ENCODE peak calls at places on chromosomes 13 and 19, in ten cellular contexts. H is CD14-positive monocyte; F is CD8-positive, alpha-beta T cell; P is AG04450; M is HFFc6; U is fibroblast of pulmonary artery; K is upper lobe of right lung; X is keratinocyte; V is astrocyte of the cerebellum; C is neural progenitor cell. R is an unnamed sample.

GRCh38 chr13:113764793-113765190 is 5.8 kb downstream of the TMEM255B start:
- DNase-seq in H (no peak), F (no peak), P (no peak), M (no peak), U (no peak), K (peak), X (no peak), V (no peak), C (no peak), R (no peak)

GRCh38 chr13:43167058-43167457 is 143.7 kb downstream of the DNAJC15 start:
- DNase-seq in H (no peak), F (no peak), P (no peak), M (no peak), U (no peak), K (no peak), X (no peak), V (no peak), C (no peak), R (no peak)

GRCh38 chr19:47209323-47210179 is 21.4 kb downstream of the BBC3 start:
- DNase-seq in H (no peak), F (no peak), P (peak), M (no peak), U (no peak), K (no peak), X (no peak), V (no peak), C (peak), R (no peak)

GRCh38 chr19:39174142-39174541 is 22.6 kb upstream of the NCCRP1 start:
- DNase-seq in H (no peak), F (no peak), P (no peak), M (no peak), U (no peak), K (no peak), X (no peak), V (no peak), C (no peak), R (no peak)

GRCh38 chr13:50322006-50322405 is 306.8 kb downstream of the KCNRG start:
- DNase-seq in H (no peak), F (no peak), P (no peak), M (no peak), U (no peak), K (no peak), X (no peak), V (no peak), C (no peak), R (no peak)

GRCh38 chr13:97224544-97225324 is 2.6 kb downstream of the MBNL2 start:
- DNase-seq in H (no peak), F (peak), P (no peak), M (no peak), U (peak), K (no peak), X (no peak), V (peak), C (no peak), R (no peak)

GRCh38 chr19:45823182-45823581 is 8.1 kb upstream of the RSPH6A start:
- DNase-seq in H (no peak), F (no peak), P (no peak), M (no peak), U (no peak), K (no peak), X (no peak), V (no peak), C (no peak), R (no peak)

GRCh38 chr13:43235028-43235427 is 211.6 kb downstream of the DNAJC15 start:
- DNase-seq in H (no peak), F (no peak), P (no peak), M (no peak), U (no peak), K (no peak), X (no peak), V (no peak), C (no peak), R (no peak)

GRCh38 chr19:39679056-39679790 is 23.5 kb downstream of the LGALS16 start:
- DNase-seq in H (no peak), F (no peak), P (no peak), M (no peak), U (no peak), K (no peak), X (no peak), V (no peak), C (no peak), R (peak)

GRCh38 chr19:38707512-38708114 is 36.7 kb downstream of the CAPN12 start:
- DNase-seq in H (no peak), F (no peak), P (no peak), M (no peak), U (peak), K (no peak), X (no peak), V (no peak), C (no peak), R (no peak)

GRCh38 chr13:106038752-106039151 is 496.7 kb downstream of the EFNB2 start:
- DNase-seq in H (no peak), F (no peak), P (peak), M (peak), U (peak), K (no peak), X (peak), V (peak), C (no peak), R (no peak)

GRCh38 chr19:7505682-7506384 is 10.1 kb upstream of the ZNF358 start:
- DNase-seq in H (no peak), F (no peak), P (no peak), M (no peak), U (no peak), K (no peak), X (no peak), V (no peak), C (peak), R (peak)

GRCh38 chr13:95060120-95060519 is 241.1 kb downstream of the ABCC4 start:
- DNase-seq in H (no peak), F (no peak), P (no peak), M (no peak), U (no peak), K (no peak), X (no peak), V (no peak), C (no peak), R (no peak)

GRCh38 chr19:56692496-56692895 is 20.9 kb upstream of the ZNF835 start:
- DNase-seq in H (no peak), F (no peak), P (no peak), M (no peak), U (no peak), K (no peak), X (no peak), V (no peak), C (no peak), R (no peak)

GRCh38 chr19:29687244-29687896 is 22.1 kb downstream of the PLEKHF1 start:
- DNase-seq in H (no peak), F (no peak), P (peak), M (peak), U (peak), K (no peak), X (no peak), V (peak), C (no peak), R (no peak)

GRCh38 chr13:59478908-59479307 is 684.8 kb downstream of the DIAPH3 start:
- DNase-seq in H (no peak), F (no peak), P (no peak), M (no peak), U (no peak), K (no peak), X (no peak), V (no peak), C (peak), R (no peak)

GRCh38 chr13:99542788-99543406 is 41.6 kb downstream of the TM9SF2 start:
- DNase-seq in H (peak), F (no peak), P (no peak), M (no peak), U (no peak), K (no peak), X (no peak), V (no peak), C (no peak), R (peak)

GRCh38 chr19:12774588-12775555 is at the start of gene HOOK2:
- DNase-seq in H (no peak), F (peak), P (no peak), M (no peak), U (no peak), K (peak), X (peak), V (no peak), C (peak), R (no peak)

GRCh38 chr13:90979059-90979458 is 368.4 kb upstream of the MIR17HG start:
- DNase-seq in H (no peak), F (no peak), P (no peak), M (no peak), U (no peak), K (no peak), X (no peak), V (no peak), C (no peak), R (no peak)

GRCh38 chr13:73158851-73159250 is 100.0 kb downstream of the KLF5 start:
- DNase-seq in H (no peak), F (no peak), P (peak), M (peak), U (peak), K (no peak), X (peak), V (no peak), C (no peak), R (no peak)

DNA sequence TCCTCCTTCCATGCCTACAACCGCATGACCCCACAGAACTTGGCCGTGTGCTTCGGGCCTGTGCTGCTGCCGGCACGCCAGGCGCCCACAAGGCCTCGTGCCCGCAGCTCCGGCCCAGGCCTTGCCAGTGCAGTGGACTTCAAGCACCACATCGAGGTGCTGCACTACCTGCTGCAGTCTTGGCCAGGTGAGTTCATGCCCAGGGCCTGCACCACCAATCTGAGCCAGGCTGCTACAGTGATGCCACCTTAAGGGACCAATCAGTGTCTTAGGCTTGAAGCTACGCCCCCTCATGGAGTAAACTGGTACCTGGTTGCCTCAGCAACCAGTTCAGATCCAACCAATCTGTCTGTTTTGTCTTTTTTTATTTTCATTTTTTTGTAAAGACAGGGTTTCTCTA is 5.2 kb downstream of the SYDE1 start:
- DNase-seq in H (no peak), F (no peak), P (no peak), M (no peak), U (no peak), K (no peak), X (no peak), V (no peak), C (no peak), R (no peak)
- TF ChIP-seq CTCF in H (no peak), F (no peak), P (peak), M (peak), U (no peak), K (no peak), X (peak), V (peak), C (no peak), R (no peak)

DNA sequence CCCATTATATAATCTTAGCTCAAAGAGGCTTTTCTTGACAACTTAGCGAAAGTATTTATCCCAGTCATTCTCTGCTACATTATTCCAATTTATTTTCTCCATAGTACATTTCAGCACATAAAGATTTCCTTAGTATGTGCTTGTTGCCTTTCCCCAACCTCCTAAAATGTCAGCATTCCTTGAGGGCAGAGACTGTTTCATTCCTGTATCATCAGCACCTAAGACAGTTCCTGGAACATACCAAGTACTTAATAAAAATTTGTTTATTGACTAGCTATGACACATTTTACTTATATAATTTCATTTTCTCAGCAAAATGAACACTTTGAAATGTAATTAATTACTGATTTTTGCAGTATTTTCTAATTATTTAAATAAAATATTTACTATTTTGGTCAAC is 33.4 kb upstream of the USPL1 start:
- DNase-seq in H (no peak), F (no peak), P (no peak), M (no peak), U (no peak), K (no peak), X (no peak), V (no peak), C (no peak), R (no peak)
- TF ChIP-seq CTCF in H (no peak), F (no peak), P (no peak), M (no peak), U (no peak), K (no peak), X (no peak), V (no peak), C (no peak), R (no peak)

GRCh38 chr13:104779311-104779710 is 1713.1 kb upstream of the SLC10A2 start:
- DNase-seq in H (no peak), F (no peak), P (peak), M (no peak), U (peak), K (no peak), X (no peak), V (peak), C (peak), R (no peak)

GRCh38 chr13:104769520-104769919 is 1703.3 kb upstream of the SLC10A2 start:
- DNase-seq in H (no peak), F (no peak), P (no peak), M (no peak), U (no peak), K (no peak), X (no peak), V (no peak), C (no peak), R (no peak)

GRCh38 chr13:104773775-104774174 is 1707.6 kb upstream of the SLC10A2 start:
- DNase-seq in H (no peak), F (no peak), P (peak), M (peak), U (peak), K (no peak), X (no peak), V (peak), C (peak), R (peak)
- TF ChIP-seq CTCF in H (peak), F (peak), P (peak), M (peak), U (peak), K (peak), X (peak), V (peak), C (peak), R (peak)

GRCh38 chr13:26095338-26095737 is 43.5 kb upstream of the SHISA2 start:
- DNase-seq in H (no peak), F (no peak), P (no peak), M (no peak), U (no peak), K (no peak), X (no peak), V (no peak), C (no peak), R (no peak)
- TF ChIP-seq CTCF in H (no peak), F (no peak), P (no peak), M (no peak), U (peak), K (no peak), X (no peak), V (no peak), C (peak), R (no peak)

GRCh38 chr19:30693179-30693578 is 321.0 kb downstream of the ZNF536 start:
- DNase-seq in H (no peak), F (no peak), P (no peak), M (no peak), U (no peak), K (no peak), X (no peak), V (no peak), C (no peak), R (no peak)

GRCh38 chr19:30696514-30696913 is 324.3 kb downstream of the ZNF536 start:
- DNase-seq in H (no peak), F (no peak), P (no peak), M (no peak), U (no peak), K (no peak), X (no peak), V (no peak), C (peak), R (no peak)

GRCh38 chr19:30694156-30694555 is 322.0 kb downstream of the ZNF536 start:
- DNase-seq in H (no peak), F (no peak), P (no peak), M (no peak), U (no peak), K (no peak), X (no peak), V (no peak), C (no peak), R (no peak)

GRCh38 chr19:30692517-30692870 is 320.3 kb downstream of the ZNF536 start:
- DNase-seq in H (no peak), F (no peak), P (no peak), M (no peak), U (no peak), K (no peak), X (no peak), V (no peak), C (peak), R (no peak)

DNA sequence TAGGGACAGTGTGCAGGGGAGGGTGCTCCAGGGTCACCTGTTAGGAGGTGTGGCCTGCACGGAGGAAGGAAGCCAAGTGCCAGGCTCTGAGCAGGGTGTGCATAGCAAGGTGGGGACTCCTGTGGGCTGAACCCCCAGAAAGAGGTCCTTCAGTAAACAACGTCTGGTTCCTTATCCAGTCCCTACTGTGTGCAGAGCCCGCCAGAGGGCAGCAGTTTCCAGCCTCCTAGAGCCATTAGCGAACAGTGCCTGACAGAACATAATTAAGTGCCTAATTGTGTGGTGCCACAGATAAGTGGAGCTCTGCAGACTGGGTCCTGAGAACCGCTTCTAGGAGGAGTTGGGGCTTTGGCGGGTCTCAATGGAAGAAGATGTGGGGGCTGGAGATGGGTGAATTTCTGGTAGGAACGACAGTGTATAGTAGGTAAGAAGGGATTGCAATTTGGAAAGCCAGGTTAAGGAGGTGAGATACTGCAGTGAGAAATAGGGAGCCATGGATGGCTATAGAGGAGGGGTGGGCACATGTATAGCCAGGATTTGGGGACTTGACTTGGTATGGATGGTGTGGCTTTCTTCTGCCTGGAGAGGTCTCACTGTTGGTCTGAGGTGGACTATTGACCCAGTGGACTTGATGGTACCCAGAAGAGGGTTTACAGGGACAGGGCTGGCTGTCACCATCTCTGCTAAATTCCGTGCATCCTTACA is 323.1 kb downstream of the ZNF536 start:
- DNase-seq in H (no peak), F (no peak), P (no peak), M (no peak), U (no peak), K (no peak), X (no peak), V (no peak), C (peak), R (no peak)
- TF ChIP-seq CTCF in H (no peak), F (no peak), P (no peak), M (peak), U (no peak), K (no peak), X (no peak), V (no peak), C (peak), R (no peak)

GRCh38 chr13:49247722-49248432 is at the start of gene CDADC1:
- DNase-seq in H (peak), F (peak), P (peak), M (peak), U (peak), K (peak), X (peak), V (peak), C (peak), R (peak)
- TF ChIP-seq CTCF in H (no peak), F (no peak), P (no peak), M (no peak), U (no peak), K (no peak), X (peak), V (no peak), C (no peak), R (no peak)

GRCh38 chr19:9932835-9933234 is 3.5 kb downstream of the OLFM2 start:
- DNase-seq in H (no peak), F (no peak), P (no peak), M (no peak), U (no peak), K (no peak), X (no peak), V (no peak), C (no peak), R (no peak)

GRCh38 chr19:9935409-9936062 is 779 bp downstream of the OLFM2 start:
- DNase-seq in H (no peak), F (no peak), P (no peak), M (no peak), U (no peak), K (no peak), X (no peak), V (no peak), C (peak), R (no peak)

GRCh38 chr19:9936151-9937000 is at the start of gene OLFM2:
- DNase-seq in H (no peak), F (no peak), P (no peak), M (no peak), U (no peak), K (no peak), X (no peak), V (no peak), C (peak), R (peak)

GRCh38 chr19:9937001-9937411 is 691 bp upstream of the OLFM2 start:
- DNase-seq in H (no peak), F (no peak), P (no peak), M (no peak), U (no peak), K (no peak), X (no peak), V (no peak), C (peak), R (no peak)

GRCh38 chr19:9934132-9934950 is 2.0 kb downstream of the OLFM2 start:
- DNase-seq in H (peak), F (peak), P (no peak), M (peak), U (peak), K (peak), X (no peak), V (no peak), C (peak), R (peak)
- TF ChIP-seq CTCF in H (peak), F (peak), P (peak), M (peak), U (peak), K (peak), X (peak), V (peak), C (peak), R (peak)

GRCh38 chr13:26255717-26256277 is 1.9 kb downstream of the CDK8 start:
- DNase-seq in H (no peak), F (no peak), P (no peak), M (no peak), U (peak), K (no peak), X (no peak), V (no peak), C (no peak), R (no peak)
- TF ChIP-seq CTCF in H (peak), F (peak), P (peak), M (peak), U (peak), K (peak), X (no peak), V (peak), C (peak), R (no peak)

DNA sequence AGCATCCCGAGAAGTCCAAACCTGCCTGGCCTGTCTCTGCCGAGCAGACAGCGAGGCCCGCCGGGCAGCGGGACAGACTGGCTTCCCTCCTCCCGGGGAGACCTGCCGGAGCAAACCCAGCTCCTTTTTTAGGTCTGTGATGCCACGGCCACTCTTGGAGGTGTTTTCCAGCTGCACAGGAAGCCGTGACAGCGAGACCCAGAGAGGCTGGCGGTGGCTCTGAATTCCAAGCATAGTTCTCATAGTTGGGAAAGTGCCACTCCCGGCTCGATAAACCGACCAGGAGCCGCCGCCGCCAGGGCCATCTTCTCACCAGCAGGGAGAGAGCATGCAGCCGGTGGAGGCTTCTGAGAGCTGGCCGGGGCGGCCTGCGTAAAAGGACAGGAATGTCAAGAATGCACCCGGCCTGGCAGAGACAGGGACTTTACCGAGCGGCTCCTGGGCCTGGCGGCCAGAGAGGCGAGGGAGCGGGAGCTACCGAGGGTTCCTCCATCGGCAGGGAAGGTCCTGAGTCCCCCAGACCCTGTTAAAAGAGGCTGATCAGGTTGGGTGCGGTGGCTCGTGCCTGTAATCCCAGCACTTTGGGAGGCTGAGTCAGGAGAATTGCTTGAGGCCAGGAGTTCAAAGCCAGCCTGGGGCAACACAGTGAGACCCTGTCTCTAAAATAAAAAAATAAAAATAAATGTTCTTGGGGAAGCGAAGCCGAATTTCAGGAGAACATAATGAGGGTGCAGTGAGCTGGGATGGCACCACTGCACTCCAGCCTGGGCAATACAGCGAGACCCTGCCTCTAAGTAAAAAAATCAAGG is 64.9 kb downstream of the GADD45B start:
- DNase-seq in H (no peak), F (no peak), P (peak), M (peak), U (peak), K (peak), X (peak), V (peak), C (peak), R (no peak)
- TF ChIP-seq CTCF in H (no peak), F (no peak), P (peak), M (peak), U (peak), K (peak), X (peak), V (peak), C (peak), R (no peak)

R was measured in GM20000.